ENCODE peak calls at places on chromosome 15, in seven cellular contexts. F, Q, P, W, Y, K and C are unnamed samples.

GRCh38 chr15:100787567-100787941 is 92.1 kb upstream of the ALDH1A3 start:
- DNase-seq in W (no peak), F (no peak), P (no peak), Q (no peak), K (no peak), Y (no peak), C (no peak)

GRCh38 chr15:38598749-38599148 is 34.1 kb upstream of the RASGRP1 start:
- DNase-seq in K (no peak), Y (no peak), P (no peak), Q (no peak), F (no peak), W (no peak), C (no peak)

GRCh38 chr15:26391556-26392229 is 381.2 kb downstream of the GABRB3 start:
- DNase-seq in Y (no peak), Q (no peak), F (no peak), W (no peak), K (no peak), P (no peak), C (no peak)

GRCh38 chr15:20340331-20340811 is 201.2 kb downstream of the GOLGA6L6 start:
- DNase-seq in W (peak; percentile 82), F (no peak), Y (peak; percentile 36), Q (peak; percentile 52), P (peak; percentile 63), K (no peak), C (no peak)

GRCh38 chr15:62848631-62849050 is 193.9 kb upstream of the TPM1 start:
- DNase-seq in F (no peak), Q (no peak), K (no peak), Y (no peak), P (no peak), W (no peak), C (no peak)

GRCh38 chr15:82789491-82789890 is 16.4 kb downstream of the FSD2 start:
- DNase-seq in F (no peak), Y (no peak), P (no peak), W (no peak), K (no peak), Q (no peak), C (no peak)

GRCh38 chr15:75195766-75196241 is 5.9 kb upstream of the C15orf39 start:
- DNase-seq in W (no peak), P (no peak), F (no peak), Y (no peak), Q (no peak), K (no peak), C (no peak)

GRCh38 chr15:80730395-80730794 is 35.3 kb downstream of the ABHD17C start:
- DNase-seq in K (no peak), W (no peak), F (no peak), Q (no peak), P (no peak), Y (no peak), C (no peak)

GRCh38 chr15:70376031-70376928 is 278.6 kb upstream of the TLE3 start:
- DNase-seq in F (no peak), W (no peak), K (no peak), Y (no peak), Q (no peak), P (no peak), C (peak; percentile 9)

GRCh38 chr15:74179983-74180688 is 6.6 kb downstream of the ISLR start:
- DNase-seq in P (no peak), F (no peak), W (peak; percentile 65), K (no peak), Q (no peak), Y (peak; percentile 21), C (no peak)

GRCh38 chr15:64284037-64284436 is 71.9 kb downstream of the CSNK1G1 start:
- DNase-seq in F (no peak), K (peak; percentile 33), W (no peak), P (no peak), Y (no peak), Q (no peak), C (no peak)

GRCh38 chr15:31442203-31443090 is 115.8 kb downstream of the KLF13 start:
- DNase-seq in K (peak; percentile 74), W (no peak), P (no peak), Q (no peak), Y (peak; percentile 58), F (no peak), C (no peak)

GRCh38 chr15:68318008-68318835 is 40.7 kb downstream of the FEM1B start:
- DNase-seq in K (no peak), P (no peak), Q (no peak), Y (no peak), F (no peak), W (no peak), C (no peak)

GRCh38 chr15:81820236-81820635 is 225.6 kb downstream of the MEX3B start:
- DNase-seq in K (no peak), Y (no peak), F (no peak), P (no peak), W (no peak), Q (no peak), C (no peak)